ENCODE peak calls at places on chromosomes 6 and 20, in seven cellular contexts. One of them, this sample, is unnamed.
A peak's percentile ranks its signal among the peaks of the same experiment; 100 is the strongest.

GRCh38 chr6:148329568-148330299 is 12.9 kb upstream of the SASH1 start:
- DNase-seq in HCT116: no peak
- DNase-seq in CD8-positive, alpha-beta T cell: no peak
- DNase-seq in fibroblast of the conjunctiva: peak; percentile 49
- DNase-seq in uterus: no peak
- DNase-seq in ecto neural progenitor cell: no peak
- DNase-seq in epithelial cell of esophagus: peak; percentile 88
- DNase-seq in this sample: no peak

GRCh38 chr6:159953091-159953581 is 15.7 kb upstream of the IGF2R start:
- DNase-seq in uterus: no peak
- DNase-seq in fibroblast of the conjunctiva: peak; percentile 56
- DNase-seq in epithelial cell of esophagus: peak; percentile 83
- DNase-seq in ecto neural progenitor cell: no peak
- DNase-seq in CD8-positive, alpha-beta T cell: no peak
- DNase-seq in HCT116: no peak
- DNase-seq in this sample: no peak

GRCh38 chr6:167543602-167544506 is 219.0 kb downstream of the TTLL2 start:
- DNase-seq in fibroblast of the conjunctiva: peak; percentile 39
- DNase-seq in epithelial cell of esophagus: no peak
- DNase-seq in HCT116: no peak
- DNase-seq in ecto neural progenitor cell: no peak
- DNase-seq in uterus: peak; percentile 74
- DNase-seq in CD8-positive, alpha-beta T cell: no peak
- DNase-seq in this sample: no peak

GRCh38 chr20:37566590-37567330 is 39.1 kb upstream of the BLCAP start:
- DNase-seq in uterus: no peak
- DNase-seq in epithelial cell of esophagus: no peak
- DNase-seq in CD8-positive, alpha-beta T cell: no peak
- DNase-seq in fibroblast of the conjunctiva: no peak
- DNase-seq in HCT116: no peak
- DNase-seq in ecto neural progenitor cell: peak; percentile 41
- DNase-seq in this sample: no peak

GRCh38 chr6:88135578-88136114 is 30.5 kb downstream of the CNR1 start:
- DNase-seq in epithelial cell of esophagus: no peak
- DNase-seq in HCT116: no peak
- DNase-seq in fibroblast of the conjunctiva: no peak
- DNase-seq in ecto neural progenitor cell: no peak
- DNase-seq in uterus: no peak
- DNase-seq in CD8-positive, alpha-beta T cell: no peak
- DNase-seq in this sample: peak; percentile 42

GRCh38 chr20:20076297-20077065 is 24.1 kb downstream of the CFAP61 start:
- DNase-seq in epithelial cell of esophagus: peak; percentile 71
- DNase-seq in CD8-positive, alpha-beta T cell: no peak
- DNase-seq in HCT116: no peak
- DNase-seq in fibroblast of the conjunctiva: no peak
- DNase-seq in uterus: no peak
- DNase-seq in ecto neural progenitor cell: no peak
- DNase-seq in this sample: no peak

GRCh38 chr6:119215885-119216590 is 133.5 kb downstream of the MAN1A1 start:
- DNase-seq in HCT116: no peak
- DNase-seq in CD8-positive, alpha-beta T cell: no peak
- DNase-seq in uterus: no peak
- DNase-seq in ecto neural progenitor cell: no peak
- DNase-seq in epithelial cell of esophagus: no peak
- DNase-seq in fibroblast of the conjunctiva: no peak
- DNase-seq in this sample: no peak

GRCh38 chr20:9660236-9660868 is 146.0 kb downstream of the LAMP5 start:
- DNase-seq in uterus: no peak
- DNase-seq in CD8-positive, alpha-beta T cell: no peak
- DNase-seq in epithelial cell of esophagus: peak; percentile 52
- DNase-seq in ecto neural progenitor cell: peak; percentile 59
- DNase-seq in fibroblast of the conjunctiva: no peak
- DNase-seq in HCT116: no peak
- DNase-seq in this sample: no peak

GRCh38 chr6:25511386-25511785 is 140.6 kb upstream of the SCGN start:
- DNase-seq in uterus: no peak
- DNase-seq in epithelial cell of esophagus: peak; percentile 5
- DNase-seq in ecto neural progenitor cell: no peak
- DNase-seq in CD8-positive, alpha-beta T cell: no peak
- DNase-seq in fibroblast of the conjunctiva: no peak
- DNase-seq in HCT116: no peak
- DNase-seq in this sample: no peak

GRCh38 chr6:41053056-41053455 is at the start of gene APOBEC2:
- DNase-seq in uterus: no peak
- DNase-seq in ecto neural progenitor cell: no peak
- DNase-seq in epithelial cell of esophagus: no peak
- DNase-seq in HCT116: no peak
- DNase-seq in CD8-positive, alpha-beta T cell: no peak
- DNase-seq in fibroblast of the conjunctiva: no peak
- DNase-seq in this sample: no peak

GRCh38 chr6:168152306-168152963 is 73.4 kb upstream of the FRMD1 start:
- DNase-seq in HCT116: no peak
- DNase-seq in ecto neural progenitor cell: no peak
- DNase-seq in fibroblast of the conjunctiva: no peak
- DNase-seq in epithelial cell of esophagus: no peak
- DNase-seq in uterus: no peak
- DNase-seq in CD8-positive, alpha-beta T cell: no peak
- DNase-seq in this sample: no peak

GRCh38 chr20:4951299-4951698 is 50.0 kb downstream of the SLC23A2 start:
- DNase-seq in uterus: peak; percentile 27
- DNase-seq in CD8-positive, alpha-beta T cell: no peak
- DNase-seq in epithelial cell of esophagus: peak; percentile 83
- DNase-seq in HCT116: peak; percentile 3
- DNase-seq in ecto neural progenitor cell: no peak
- DNase-seq in fibroblast of the conjunctiva: peak; percentile 70
- DNase-seq in this sample: no peak

GRCh38 chr6:142377112-142377848 is 75.5 kb downstream of the ADGRG6 start:
- DNase-seq in CD8-positive, alpha-beta T cell: no peak
- DNase-seq in ecto neural progenitor cell: peak; percentile 53
- DNase-seq in epithelial cell of esophagus: peak; percentile 95
- DNase-seq in fibroblast of the conjunctiva: no peak
- DNase-seq in uterus: no peak
- DNase-seq in HCT116: peak; percentile 58
- DNase-seq in this sample: no peak

GRCh38 chr20:31543966-31544598 is 29.8 kb downstream of the HM13 start:
- DNase-seq in CD8-positive, alpha-beta T cell: no peak
- DNase-seq in uterus: peak; percentile 41
- DNase-seq in ecto neural progenitor cell: no peak
- DNase-seq in fibroblast of the conjunctiva: peak; percentile 95
- DNase-seq in HCT116: no peak
- DNase-seq in epithelial cell of esophagus: peak; percentile 72
- DNase-seq in this sample: no peak

GRCh38 chr6:158024566-158025297 is 43.1 kb downstream of the SYNJ2 start:
- DNase-seq in CD8-positive, alpha-beta T cell: no peak
- DNase-seq in epithelial cell of esophagus: no peak
- DNase-seq in uterus: no peak
- DNase-seq in ecto neural progenitor cell: no peak
- DNase-seq in fibroblast of the conjunctiva: no peak
- DNase-seq in HCT116: no peak
- DNase-seq in this sample: no peak

GRCh38 chr6:13859871-13860555 is 45.7 kb upstream of the MCUR1 start:
- DNase-seq in ecto neural progenitor cell: peak; percentile 54
- DNase-seq in epithelial cell of esophagus: no peak
- DNase-seq in fibroblast of the conjunctiva: no peak
- DNase-seq in HCT116: no peak
- DNase-seq in CD8-positive, alpha-beta T cell: no peak
- DNase-seq in uterus: no peak
- DNase-seq in this sample: no peak

GRCh38 chr6:166664135-166664534 is 37.1 kb upstream of the RPS6KA2 start:
- DNase-seq in epithelial cell of esophagus: no peak
- DNase-seq in ecto neural progenitor cell: no peak
- DNase-seq in uterus: no peak
- DNase-seq in HCT116: no peak
- DNase-seq in fibroblast of the conjunctiva: no peak
- DNase-seq in CD8-positive, alpha-beta T cell: no peak
- DNase-seq in this sample: no peak

GRCh38 chr20:17612287-17612974 is 42.6 kb downstream of the DSTN start:
- DNase-seq in uterus: no peak
- DNase-seq in fibroblast of the conjunctiva: no peak
- DNase-seq in ecto neural progenitor cell: peak; percentile 41
- DNase-seq in HCT116: no peak
- DNase-seq in CD8-positive, alpha-beta T cell: peak; percentile 31
- DNase-seq in epithelial cell of esophagus: peak; percentile 58
- DNase-seq in this sample: no peak

GRCh38 chr20:53829086-53829703 is 235.6 kb upstream of the ZNF217 start:
- DNase-seq in uterus: no peak
- DNase-seq in epithelial cell of esophagus: peak; percentile 97
- DNase-seq in HCT116: peak; percentile 78
- DNase-seq in ecto neural progenitor cell: no peak
- DNase-seq in CD8-positive, alpha-beta T cell: no peak
- DNase-seq in fibroblast of the conjunctiva: peak; percentile 87
- DNase-seq in this sample: no peak

GRCh38 chr6:150368762-150369161 is at the start of gene IYD:
- DNase-seq in ecto neural progenitor cell: no peak
- DNase-seq in CD8-positive, alpha-beta T cell: no peak
- DNase-seq in uterus: no peak
- DNase-seq in epithelial cell of esophagus: peak; percentile 16
- DNase-seq in fibroblast of the conjunctiva: no peak
- DNase-seq in HCT116: no peak
- DNase-seq in this sample: no peak

This sample was measured in GM20000.